ENCODE peak calls at places on chromosomes 1 and 21, in ten cellular contexts. W, O, C, Y, A, X, D, H, F and Z are unnamed samples.

GRCh38 chr1:207298666-207299065 is 22.8 kb upstream of the CD55 start:
- DNase-seq in W (no peak), O (no peak), C (no peak), Y (no peak), A (no peak), X (no peak), D (no peak), H (no peak), F (no peak), Z (no peak)

GRCh38 chr1:47650606-47651005 is 212.8 kb downstream of the FOXD2 start:
- DNase-seq in W (no peak), O (no peak), C (no peak), Y (no peak), A (no peak), X (no peak), D (no peak), H (no peak), F (no peak), Z (no peak)

GRCh38 chr1:91863498-91863897 is 22.5 kb downstream of the TGFBR3 start:
- DNase-seq in W (no peak), O (no peak), C (no peak), Y (no peak), A (no peak), X (no peak), D (no peak), H (no peak), F (no peak), Z (no peak)

GRCh38 chr1:187151555-187151954 is 322.8 kb downstream of the PLA2G4A start:
- DNase-seq in W (no peak), O (no peak), C (no peak), Y (no peak), A (no peak), X (no peak), D (no peak), H (no peak), F (no peak), Z (no peak)

GRCh38 chr1:12475158-12475934 is 142.7 kb downstream of the DHRS3 start:
- DNase-seq in W (no peak), O (no peak), C (no peak), Y (no peak), A (no peak), X (peak; percentile 60), D (no peak), H (no peak), F (no peak), Z (no peak)

GRCh38 chr1:171126504-171126903 is 35.8 kb downstream of the FMO3 start:
- DNase-seq in W (no peak), O (no peak), C (no peak), Y (no peak), A (peak; percentile 19), X (no peak), D (no peak), H (no peak), F (no peak), Z (no peak)

GRCh38 chr1:71908313-71908712 is 374.0 kb downstream of the NEGR1 start:
- DNase-seq in W (no peak), O (no peak), C (no peak), Y (no peak), A (no peak), X (no peak), D (no peak), H (no peak), F (no peak), Z (no peak)

GRCh38 chr21:35963920-35964451 is 96.3 kb downstream of the SETD4 start:
- DNase-seq in W (no peak), O (no peak), C (no peak), Y (no peak), A (peak; percentile 7), X (peak; percentile 76), D (no peak), H (no peak), F (no peak), Z (peak; percentile 25)

GRCh38 chr1:101436100-101436511 is 199.3 kb downstream of the S1PR1 start:
- DNase-seq in W (no peak), O (no peak), C (no peak), Y (no peak), A (no peak), X (no peak), D (no peak), H (no peak), F (no peak), Z (no peak)

GRCh38 chr1:37858931-37859506 is 373 bp downstream of the MTF1 start:
- DNase-seq in W (no peak), O (peak; percentile 67), C (peak; percentile 4), Y (no peak), A (peak; percentile 60), X (no peak), D (no peak), H (no peak), F (no peak), Z (no peak)

GRCh38 chr1:211724711-211725196 is 49.3 kb upstream of the NEK2 start:
- DNase-seq in W (no peak), O (no peak), C (no peak), Y (no peak), A (peak; percentile 36), X (no peak), D (no peak), H (no peak), F (no peak), Z (no peak)

GRCh38 chr1:5745776-5746610 is 246.2 kb downstream of the NPHP4 start:
- DNase-seq in W (peak; percentile 92), O (peak; percentile 29), C (peak; percentile 43), Y (peak; percentile 26), A (peak; percentile 73), X (peak; percentile 16), D (no peak), H (peak; percentile 40), F (peak; percentile 70), Z (no peak)

GRCh38 chr1:235329139-235329808 is 904 bp downstream of the GGPS1 start:
- DNase-seq in W (peak; percentile 55), O (no peak), C (no peak), Y (no peak), A (no peak), X (no peak), D (no peak), H (no peak), F (peak; percentile 59), Z (no peak)

GRCh38 chr1:35629051-35629450 is 12.3 kb downstream of the PSMB2 start:
- DNase-seq in W (no peak), O (no peak), C (no peak), Y (no peak), A (no peak), X (no peak), D (no peak), H (no peak), F (no peak), Z (no peak)

GRCh38 chr1:21100496-21100895 is 76.2 kb downstream of the EIF4G3 start:
- DNase-seq in W (no peak), O (no peak), C (no peak), Y (no peak), A (peak; percentile 70), X (no peak), D (no peak), H (no peak), F (no peak), Z (no peak)

GRCh38 chr21:34939673-34940321 is 109.3 kb downstream of the RUNX1 start:
- DNase-seq in W (no peak), O (no peak), C (no peak), Y (no peak), A (no peak), X (no peak), D (no peak), H (no peak), F (no peak), Z (no peak)

GRCh38 chr1:231778009-231778719 is 151.6 kb downstream of the DISC1 start:
- DNase-seq in W (no peak), O (no peak), C (no peak), Y (no peak), A (peak; percentile 32), X (no peak), D (no peak), H (no peak), F (no peak), Z (no peak)

GRCh38 chr1:153977250-153978240 is at the start of gene JTB:
- DNase-seq in W (peak; percentile 88), O (peak; percentile 80), C (peak; percentile 77), Y (peak; percentile 66), A (peak; percentile 85), X (peak; percentile 74), D (peak; percentile 69), H (peak; percentile 72), F (peak; percentile 91), Z (no peak)

GRCh38 chr1:221897312-221897711 is 155.4 kb upstream of the DUSP10 start:
- DNase-seq in W (no peak), O (no peak), C (no peak), Y (no peak), A (peak; percentile 8), X (peak; percentile 34), D (no peak), H (no peak), F (no peak), Z (no peak)

GRCh38 chr1:107623431-107623830 is 341.5 kb downstream of the VAV3 start:
- DNase-seq in W (no peak), O (no peak), C (no peak), Y (no peak), A (no peak), X (no peak), D (no peak), H (no peak), F (no peak), Z (no peak)

GRCh38 chr1:200372095-200372884 is 37.5 kb downstream of the ZNF281 start:
- DNase-seq in W (peak; percentile 36), O (no peak), C (no peak), Y (no peak), A (peak; percentile 60), X (no peak), D (no peak), H (no peak), F (no peak), Z (no peak)

GRCh38 chr1:2125375-2126211 is 69.0 kb downstream of the FAAP20 start:
- DNase-seq in W (no peak), O (no peak), C (no peak), Y (no peak), A (no peak), X (no peak), D (no peak), H (no peak), F (no peak), Z (no peak)

GRCh38 chr1:16981269-16981849 is 939 bp upstream of the MFAP2 start:
- DNase-seq in W (no peak), O (no peak), C (no peak), Y (no peak), A (peak; percentile 79), X (no peak), D (no peak), H (no peak), F (no peak), Z (no peak)

GRCh38 chr21:34589511-34590282 is 25.2 kb downstream of the RCAN1 start:
- DNase-seq in W (no peak), O (no peak), C (no peak), Y (no peak), A (no peak), X (no peak), D (no peak), H (no peak), F (no peak), Z (no peak)

GRCh38 chr1:110523011-110523410 is 4.0 kb upstream of the KCNA10 start:
- DNase-seq in W (no peak), O (no peak), C (no peak), Y (no peak), A (no peak), X (no peak), D (no peak), H (no peak), F (no peak), Z (no peak)

GRCh38 chr1:153402226-153402625 is 11.4 kb upstream of the S100A8 start:
- DNase-seq in W (peak; percentile 30), O (no peak), C (no peak), Y (no peak), A (no peak), X (no peak), D (no peak), H (no peak), F (no peak), Z (no peak)

GRCh38 chr1:151311589-151312331 is 15.5 kb downstream of the PI4KB start:
- DNase-seq in W (no peak), O (peak; percentile 47), C (no peak), Y (peak; percentile 52), A (peak; percentile 99), X (peak; percentile 97), D (no peak), H (peak; percentile 67), F (peak; percentile 91), Z (no peak)

GRCh38 chr1:52060822-52061221 is 4.7 kb downstream of the BTF3L4 start:
- DNase-seq in W (no peak), O (no peak), C (no peak), Y (no peak), A (no peak), X (no peak), D (no peak), H (no peak), F (no peak), Z (no peak)